ENCODE peak calls at places on chromosomes 2 and 18, in five cellular contexts. One of them, this sample, is unnamed. For H3K4me1, the result is how much of the 10 kb centered on the place peaks cover.

GRCh38 chr2:143157001-143157798 is 28.0 kb downstream of the ARHGAP15 start:
- DNase-seq in adipocyte: no peak
- DNase-seq in naive thymus-derived CD4-positive, alpha-beta T cell: no peak
- DNase-seq in transverse colon: no peak
- DNase-seq in Karpas-422: no peak
- DNase-seq in this sample: no peak

GRCh38 chr18:23458830-23459529 is 5.9 kb downstream of the RIOK3 start:
- DNase-seq in adipocyte: no peak
- DNase-seq in naive thymus-derived CD4-positive, alpha-beta T cell: no peak
- DNase-seq in transverse colon: no peak
- DNase-seq in Karpas-422: no peak
- DNase-seq in this sample: no peak

GRCh38 chr2:67625671-67626070 is 228.5 kb downstream of the ETAA1 start:
- DNase-seq in adipocyte: peak
- DNase-seq in naive thymus-derived CD4-positive, alpha-beta T cell: no peak
- DNase-seq in transverse colon: no peak
- DNase-seq in Karpas-422: no peak
- DNase-seq in this sample: no peak

GRCh38 chr18:5868218-5868904 is 27.0 kb downstream of the TMEM200C start:
- DNase-seq in adipocyte: peak
- DNase-seq in naive thymus-derived CD4-positive, alpha-beta T cell: no peak
- DNase-seq in transverse colon: peak
- DNase-seq in Karpas-422: peak
- DNase-seq in this sample: peak

GRCh38 chr18:9735238-9735637 is 27.1 kb downstream of the RAB31 start:
- DNase-seq in adipocyte: no peak
- DNase-seq in naive thymus-derived CD4-positive, alpha-beta T cell: no peak
- DNase-seq in transverse colon: no peak
- DNase-seq in Karpas-422: no peak
- DNase-seq in this sample: no peak

GRCh38 chr2:26957524-26957923 is 12.9 kb upstream of the MAPRE3 start:
- DNase-seq in adipocyte: no peak
- DNase-seq in naive thymus-derived CD4-positive, alpha-beta T cell: no peak
- DNase-seq in transverse colon: no peak
- DNase-seq in Karpas-422: no peak
- DNase-seq in this sample: no peak

GRCh38 chr2:42976400-42976799 is 184.0 kb upstream of the HAAO start:
- DNase-seq in adipocyte: no peak
- DNase-seq in naive thymus-derived CD4-positive, alpha-beta T cell: no peak
- DNase-seq in transverse colon: no peak
- DNase-seq in Karpas-422: no peak
- DNase-seq in this sample: no peak

GRCh38 chr2:136527560-136527959 is 237.8 kb upstream of the THSD7B start:
- DNase-seq in adipocyte: peak
- DNase-seq in naive thymus-derived CD4-positive, alpha-beta T cell: no peak
- DNase-seq in transverse colon: no peak
- DNase-seq in Karpas-422: peak
- DNase-seq in this sample: peak

GRCh38 chr2:232875256-232876070 is 5.4 kb downstream of the SNORC start:
- DNase-seq in adipocyte: no peak
- DNase-seq in naive thymus-derived CD4-positive, alpha-beta T cell: no peak
- DNase-seq in transverse colon: peak
- DNase-seq in Karpas-422: no peak
- DNase-seq in this sample: no peak

GRCh38 chr2:28325567-28326468 is 66.8 kb upstream of the FOSL2 start:
- DNase-seq in adipocyte: no peak
- DNase-seq in naive thymus-derived CD4-positive, alpha-beta T cell: no peak
- DNase-seq in transverse colon: no peak
- DNase-seq in Karpas-422: no peak
- DNase-seq in this sample: no peak

GRCh38 chr2:54524236-54524991 is 68.3 kb downstream of the SPTBN1 start:
- DNase-seq in adipocyte: peak
- DNase-seq in naive thymus-derived CD4-positive, alpha-beta T cell: no peak
- DNase-seq in transverse colon: no peak
- DNase-seq in Karpas-422: no peak
- DNase-seq in this sample: no peak

GRCh38 chr2:120469486-120469885 is 123.5 kb downstream of the INHBB start:
- DNase-seq in adipocyte: peak
- DNase-seq in naive thymus-derived CD4-positive, alpha-beta T cell: no peak
- DNase-seq in transverse colon: no peak
- DNase-seq in Karpas-422: no peak
- DNase-seq in this sample: no peak

GRCh38 chr18:63225434-63225833 is 94.1 kb downstream of the BCL2 start:
- DNase-seq in adipocyte: no peak
- DNase-seq in naive thymus-derived CD4-positive, alpha-beta T cell: no peak
- DNase-seq in transverse colon: no peak
- DNase-seq in Karpas-422: no peak
- DNase-seq in this sample: no peak

GRCh38 chr2:237345891-237346640 is 67.9 kb downstream of the COL6A3 start:
- DNase-seq in adipocyte: no peak
- DNase-seq in naive thymus-derived CD4-positive, alpha-beta T cell: no peak
- DNase-seq in transverse colon: no peak
- DNase-seq in Karpas-422: no peak
- DNase-seq in this sample: no peak

GRCh38 chr18:48798334-48799197 is 152.2 kb downstream of the SMAD7 start:
- DNase-seq in adipocyte: no peak
- DNase-seq in naive thymus-derived CD4-positive, alpha-beta T cell: no peak
- DNase-seq in transverse colon: peak
- DNase-seq in Karpas-422: no peak
- DNase-seq in this sample: no peak

GRCh38 chr2:112888350-112888749 is 22.6 kb upstream of the IL37 start:
- DNase-seq in adipocyte: no peak
- DNase-seq in naive thymus-derived CD4-positive, alpha-beta T cell: no peak
- DNase-seq in transverse colon: no peak
- DNase-seq in Karpas-422: no peak
- DNase-seq in this sample: no peak

GRCh38 chr2:1778566-1778965 is 34.3 kb upstream of the PXDN start:
- DNase-seq in adipocyte: no peak
- DNase-seq in naive thymus-derived CD4-positive, alpha-beta T cell: no peak
- DNase-seq in transverse colon: no peak
- DNase-seq in Karpas-422: no peak
- DNase-seq in this sample: no peak

GRCh38 chr2:9288233-9288632 is 81.6 kb downstream of the ASAP2 start:
- DNase-seq in adipocyte: peak
- DNase-seq in naive thymus-derived CD4-positive, alpha-beta T cell: no peak
- DNase-seq in transverse colon: no peak
- DNase-seq in Karpas-422: no peak
- DNase-seq in this sample: no peak

GRCh38 chr2:150475479-150476212 is 11.8 kb downstream of the RND3 start:
- DNase-seq in adipocyte: peak
- DNase-seq in naive thymus-derived CD4-positive, alpha-beta T cell: no peak
- DNase-seq in transverse colon: no peak
- DNase-seq in Karpas-422: no peak
- DNase-seq in this sample: no peak

GRCh38 chr2:219443016-219443696 is 8.5 kb downstream of the SPEG start:
- DNase-seq in adipocyte: no peak
- DNase-seq in naive thymus-derived CD4-positive, alpha-beta T cell: no peak
- DNase-seq in transverse colon: no peak
- DNase-seq in Karpas-422: no peak
- DNase-seq in this sample: no peak
- H3K4me3 ChIP-seq in adipocyte: peak
- H3K4me3 ChIP-seq in naive thymus-derived CD4-positive, alpha-beta T cell: no peak
- H3K4me3 ChIP-seq in transverse colon: no peak
- H3K4me3 ChIP-seq in Karpas-422: no peak
- H3K4me3 ChIP-seq in this sample: peak

GRCh38 chr2:33085646-33086045 is 138.9 kb downstream of the LTBP1 start:
- DNase-seq in adipocyte: peak
- DNase-seq in naive thymus-derived CD4-positive, alpha-beta T cell: no peak
- DNase-seq in transverse colon: no peak
- DNase-seq in Karpas-422: no peak
- DNase-seq in this sample: no peak
- H3K4me1 ChIP-seq in adipocyte: under half
- H3K4me1 ChIP-seq in naive thymus-derived CD4-positive, alpha-beta T cell: under half
- H3K4me1 ChIP-seq in transverse colon: under half
- H3K4me1 ChIP-seq in Karpas-422: under half
- H3K4me1 ChIP-seq in this sample: under half

GRCh38 chr2:65030481-65030880 is 25.7 kb upstream of the CEP68 start:
- DNase-seq in adipocyte: no peak
- DNase-seq in naive thymus-derived CD4-positive, alpha-beta T cell: no peak
- DNase-seq in transverse colon: peak
- DNase-seq in Karpas-422: peak
- DNase-seq in this sample: no peak

GRCh38 chr2:65030933-65031332 is 25.3 kb upstream of the CEP68 start:
- DNase-seq in adipocyte: no peak
- DNase-seq in naive thymus-derived CD4-positive, alpha-beta T cell: no peak
- DNase-seq in transverse colon: no peak
- DNase-seq in Karpas-422: peak
- DNase-seq in this sample: no peak

GRCh38 chr2:65032016-65032975 is 23.9 kb upstream of the CEP68 start:
- DNase-seq in adipocyte: no peak
- DNase-seq in naive thymus-derived CD4-positive, alpha-beta T cell: no peak
- DNase-seq in transverse colon: peak
- DNase-seq in Karpas-422: no peak
- DNase-seq in this sample: no peak

GRCh38 chr2:65033178-65033577 is 23.0 kb upstream of the CEP68 start:
- DNase-seq in adipocyte: peak
- DNase-seq in naive thymus-derived CD4-positive, alpha-beta T cell: no peak
- DNase-seq in transverse colon: no peak
- DNase-seq in Karpas-422: peak
- DNase-seq in this sample: peak

GRCh38 chr2:65031341-65032015 is 24.7 kb upstream of the CEP68 start:
- DNase-seq in adipocyte: peak
- DNase-seq in naive thymus-derived CD4-positive, alpha-beta T cell: peak
- DNase-seq in transverse colon: peak
- DNase-seq in Karpas-422: peak
- DNase-seq in this sample: peak
- H3K4me3 ChIP-seq in adipocyte: no peak
- H3K4me3 ChIP-seq in naive thymus-derived CD4-positive, alpha-beta T cell: peak
- H3K4me3 ChIP-seq in transverse colon: no peak
- H3K4me3 ChIP-seq in Karpas-422: peak
- H3K4me3 ChIP-seq in this sample: no peak

DNA sequence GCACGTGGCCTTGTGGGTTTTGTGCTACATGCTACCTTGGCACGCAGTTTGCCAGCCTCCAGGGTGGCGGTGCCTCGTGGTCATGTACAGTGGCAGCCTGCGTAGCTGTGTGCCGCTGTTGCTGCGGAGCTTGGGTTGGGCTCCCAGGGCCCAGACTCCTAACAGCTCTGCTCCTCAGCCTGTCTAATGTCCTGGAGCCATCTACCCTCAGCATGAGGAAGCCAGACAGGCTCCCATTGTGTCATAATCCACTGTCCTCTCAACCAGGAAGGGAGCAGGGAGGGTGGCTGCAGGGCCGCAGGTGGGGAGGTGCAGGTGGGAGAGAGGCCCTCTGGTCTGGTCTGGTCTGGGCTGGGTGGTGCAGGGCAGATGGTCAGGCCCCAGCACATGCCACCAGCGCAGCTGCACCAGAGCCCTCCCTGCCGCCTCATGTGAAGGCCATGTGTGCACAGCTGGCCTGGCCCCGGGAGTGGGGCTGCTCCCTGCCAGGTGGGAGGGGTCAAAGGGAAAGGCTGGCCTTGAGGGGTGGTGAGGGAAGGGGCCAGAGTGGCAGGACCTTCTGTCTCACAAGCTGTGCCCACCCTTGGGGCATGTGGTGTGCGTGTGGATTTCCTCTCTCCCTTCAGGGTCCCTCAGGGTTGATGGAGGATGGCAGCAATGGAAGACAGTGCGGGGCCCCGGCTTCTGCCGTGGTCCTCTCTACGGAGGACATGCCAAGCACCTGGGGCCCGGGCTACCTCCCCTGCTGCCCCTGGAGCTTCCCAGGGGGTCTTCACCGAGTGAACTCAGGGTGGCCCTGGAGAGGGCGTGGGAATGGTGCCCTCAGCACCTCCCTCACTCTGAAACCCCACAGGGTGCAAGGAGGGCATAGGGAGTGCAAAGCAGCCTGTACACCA is 4.8 kb downstream of the ATOH8 start:
- DNase-seq in adipocyte: no peak
- DNase-seq in naive thymus-derived CD4-positive, alpha-beta T cell: no peak
- DNase-seq in transverse colon: no peak
- DNase-seq in Karpas-422: no peak
- DNase-seq in this sample: no peak
- H3K4me1 ChIP-seq in adipocyte: half or more
- H3K4me1 ChIP-seq in naive thymus-derived CD4-positive, alpha-beta T cell: under half
- H3K4me1 ChIP-seq in transverse colon: under half
- H3K4me1 ChIP-seq in Karpas-422: under half
- H3K4me1 ChIP-seq in this sample: under half

GRCh38 chr18:34511435-34511834 is 198.7 kb upstream of the DTNA start:
- DNase-seq in adipocyte: no peak
- DNase-seq in naive thymus-derived CD4-positive, alpha-beta T cell: no peak
- DNase-seq in transverse colon: no peak
- DNase-seq in Karpas-422: no peak
- DNase-seq in this sample: no peak

GRCh38 chr18:34510926-34511325 is 199.2 kb upstream of the DTNA start:
- DNase-seq in adipocyte: no peak
- DNase-seq in naive thymus-derived CD4-positive, alpha-beta T cell: no peak
- DNase-seq in transverse colon: no peak
- DNase-seq in Karpas-422: no peak
- DNase-seq in this sample: no peak

GRCh38 chr18:34511879-34512278 is 198.2 kb upstream of the DTNA start:
- DNase-seq in adipocyte: no peak
- DNase-seq in naive thymus-derived CD4-positive, alpha-beta T cell: no peak
- DNase-seq in transverse colon: no peak
- DNase-seq in Karpas-422: no peak
- DNase-seq in this sample: no peak

GRCh38 chr18:34514957-34515356 is 195.1 kb upstream of the DTNA start:
- DNase-seq in adipocyte: no peak
- DNase-seq in naive thymus-derived CD4-positive, alpha-beta T cell: no peak
- DNase-seq in transverse colon: no peak
- DNase-seq in Karpas-422: no peak
- DNase-seq in this sample: no peak

GRCh38 chr18:34514238-34514637 is 195.9 kb upstream of the DTNA start:
- DNase-seq in adipocyte: no peak
- DNase-seq in naive thymus-derived CD4-positive, alpha-beta T cell: no peak
- DNase-seq in transverse colon: no peak
- DNase-seq in Karpas-422: no peak
- DNase-seq in this sample: no peak
- H3K4me3 ChIP-seq in adipocyte: no peak
- H3K4me3 ChIP-seq in naive thymus-derived CD4-positive, alpha-beta T cell: no peak
- H3K4me3 ChIP-seq in transverse colon: no peak
- H3K4me3 ChIP-seq in Karpas-422: no peak
- H3K4me3 ChIP-seq in this sample: no peak

GRCh38 chr2:101782427-101782792 is 84.9 kb downstream of the MAP4K4 start:
- DNase-seq in adipocyte: no peak
- DNase-seq in naive thymus-derived CD4-positive, alpha-beta T cell: no peak
- DNase-seq in transverse colon: no peak
- DNase-seq in Karpas-422: no peak
- DNase-seq in this sample: no peak
- H3K4me1 ChIP-seq in adipocyte: under half
- H3K4me1 ChIP-seq in naive thymus-derived CD4-positive, alpha-beta T cell: under half
- H3K4me1 ChIP-seq in transverse colon: under half
- H3K4me1 ChIP-seq in Karpas-422: under half
- H3K4me1 ChIP-seq in this sample: under half

DNA sequence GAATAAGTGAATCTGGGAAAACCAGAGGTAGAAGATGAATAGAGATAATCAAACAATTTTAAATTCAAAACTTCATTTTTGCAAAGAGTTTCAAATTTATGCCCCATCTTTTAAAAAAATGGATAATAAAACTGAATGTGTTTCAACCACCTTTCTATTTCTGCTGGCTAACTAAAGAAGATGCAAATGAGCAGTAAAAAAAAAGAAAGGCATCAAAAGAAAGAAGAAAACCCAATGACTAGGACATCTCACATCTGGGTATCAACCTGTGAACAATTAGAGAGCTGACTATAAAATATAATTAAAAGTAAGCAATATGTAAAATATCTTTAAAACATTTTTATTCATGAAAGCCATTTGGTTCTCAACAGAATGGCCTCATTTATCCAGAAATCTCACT is 2.5 kb downstream of the PGAP1 start:
- DNase-seq in adipocyte: no peak
- DNase-seq in naive thymus-derived CD4-positive, alpha-beta T cell: no peak
- DNase-seq in transverse colon: no peak
- DNase-seq in Karpas-422: peak
- DNase-seq in this sample: no peak
- H3K4me3 ChIP-seq in adipocyte: no peak
- H3K4me3 ChIP-seq in naive thymus-derived CD4-positive, alpha-beta T cell: no peak
- H3K4me3 ChIP-seq in transverse colon: no peak
- H3K4me3 ChIP-seq in Karpas-422: peak
- H3K4me3 ChIP-seq in this sample: no peak

GRCh38 chr2:84989422-84989821 is 18.5 kb downstream of the KCMF1 start:
- DNase-seq in adipocyte: no peak
- DNase-seq in naive thymus-derived CD4-positive, alpha-beta T cell: no peak
- DNase-seq in transverse colon: no peak
- DNase-seq in Karpas-422: no peak
- DNase-seq in this sample: no peak
- H3K4me1 ChIP-seq in adipocyte: under half
- H3K4me1 ChIP-seq in naive thymus-derived CD4-positive, alpha-beta T cell: half or more
- H3K4me1 ChIP-seq in transverse colon: under half
- H3K4me1 ChIP-seq in Karpas-422: under half
- H3K4me1 ChIP-seq in this sample: under half